ENCODE peak calls at places on chromosomes 2 and 18, in five cellular contexts. One of them, this sample, is unnamed.

GRCh38 chr2:165687376-165687775 is 106.7 kb downstream of the GALNT3 start:
- DNase-seq in fibroblast of mammary gland: no peak
- DNase-seq in activated T-cell treated with anti-CD3 and anti-CD28 coated beads for 1 hour: no peak
- DNase-seq in GM03348: no peak
- DNase-seq in NCI-H2171 treated with DMSO at 0.1 percent for 48 hours: no peak
- DNase-seq in this sample: no peak

GRCh38 chr18:79772108-79772864 is 25.5 kb upstream of the KCNG2 start:
- DNase-seq in fibroblast of mammary gland: no peak
- DNase-seq in activated T-cell treated with anti-CD3 and anti-CD28 coated beads for 1 hour: no peak
- DNase-seq in GM03348: no peak
- DNase-seq in NCI-H2171 treated with DMSO at 0.1 percent for 48 hours: no peak
- DNase-seq in this sample: no peak

GRCh38 chr2:53609561-53609960 is 158.0 kb upstream of the CHAC2 start:
- DNase-seq in fibroblast of mammary gland: no peak
- DNase-seq in activated T-cell treated with anti-CD3 and anti-CD28 coated beads for 1 hour: no peak
- DNase-seq in GM03348: no peak
- DNase-seq in NCI-H2171 treated with DMSO at 0.1 percent for 48 hours: no peak
- DNase-seq in this sample: peak; percentile 57

GRCh38 chr2:240351826-240352426 is 83.5 kb upstream of the GPC1 start:
- DNase-seq in fibroblast of mammary gland: no peak
- DNase-seq in activated T-cell treated with anti-CD3 and anti-CD28 coated beads for 1 hour: no peak
- DNase-seq in GM03348: no peak
- DNase-seq in NCI-H2171 treated with DMSO at 0.1 percent for 48 hours: peak; percentile 68
- DNase-seq in this sample: peak; percentile 61

GRCh38 chr2:30185175-30185574 is 38.4 kb downstream of the YPEL5 start:
- DNase-seq in fibroblast of mammary gland: peak; percentile 82
- DNase-seq in activated T-cell treated with anti-CD3 and anti-CD28 coated beads for 1 hour: no peak
- DNase-seq in GM03348: no peak
- DNase-seq in NCI-H2171 treated with DMSO at 0.1 percent for 48 hours: no peak
- DNase-seq in this sample: no peak

GRCh38 chr2:27095745-27096651 is 9.4 kb downstream of the KHK start:
- DNase-seq in fibroblast of mammary gland: peak; percentile 65
- DNase-seq in activated T-cell treated with anti-CD3 and anti-CD28 coated beads for 1 hour: no peak
- DNase-seq in GM03348: peak; percentile 83
- DNase-seq in NCI-H2171 treated with DMSO at 0.1 percent for 48 hours: peak; percentile 97
- DNase-seq in this sample: peak; percentile 73

GRCh38 chr2:231545105-231545902 is 15.1 kb upstream of the NMUR1 start:
- DNase-seq in fibroblast of mammary gland: peak; percentile 75
- DNase-seq in activated T-cell treated with anti-CD3 and anti-CD28 coated beads for 1 hour: no peak
- DNase-seq in GM03348: peak; percentile 15
- DNase-seq in NCI-H2171 treated with DMSO at 0.1 percent for 48 hours: no peak
- DNase-seq in this sample: no peak

GRCh38 chr2:1887915-1888314 is 143.6 kb upstream of the PXDN start:
- DNase-seq in fibroblast of mammary gland: no peak
- DNase-seq in activated T-cell treated with anti-CD3 and anti-CD28 coated beads for 1 hour: no peak
- DNase-seq in GM03348: no peak
- DNase-seq in NCI-H2171 treated with DMSO at 0.1 percent for 48 hours: peak; percentile 51
- DNase-seq in this sample: no peak

GRCh38 chr18:22711381-22711717 is 221.8 kb upstream of the RBBP8 start:
- DNase-seq in fibroblast of mammary gland: no peak
- DNase-seq in activated T-cell treated with anti-CD3 and anti-CD28 coated beads for 1 hour: no peak
- DNase-seq in GM03348: no peak
- DNase-seq in NCI-H2171 treated with DMSO at 0.1 percent for 48 hours: no peak
- DNase-seq in this sample: no peak